ENCODE peak calls at places on chromosomes 11 and 22, in eight cellular contexts. J is HS-27A; O is iris pigment epithelial cell; I is Right ventricle myocardium superior; G is activated T-cell treated with anti-CD3 and anti-CD28 coated beads, Interleukin-2, amount 50 U/mL, for 48 hours; D is progenitor cell of endocrine pancreas; X is Caco-2; H is GM13976. B is an unnamed sample.

GRCh38 chr11:72696866-72697428 is 22.7 kb upstream of the PDE2A start:
- DNase-seq in D (no peak), G (no peak), O (no peak), H (no peak), X (no peak), J (no peak), I (peak; percentile 78), B (no peak)

GRCh38 chr22:27978317-27978716 is 59.3 kb upstream of the PITPNB start:
- DNase-seq in X (no peak), O (no peak), H (no peak), J (no peak), I (no peak), D (no peak), G (no peak), B (no peak)

GRCh38 chr11:124174001-124174400 is 9.1 kb upstream of the OR10D3 start:
- DNase-seq in O (peak; percentile 93), X (no peak), D (no peak), H (no peak), G (no peak), J (no peak), I (no peak), B (peak; percentile 85)

GRCh38 chr11:72807021-72807693 is 7.1 kb upstream of the ATG16L2 start:
- DNase-seq in H (no peak), G (no peak), J (no peak), D (no peak), O (peak; percentile 81), I (no peak), X (no peak), B (no peak)

GRCh38 chr22:32700186-32700882 is 101.2 kb upstream of the TIMP3 start:
- DNase-seq in O (no peak), D (no peak), X (no peak), J (no peak), I (peak; percentile 53), H (no peak), G (no peak), B (peak; percentile 50)

GRCh38 chr11:8310743-8311298 is 47.1 kb upstream of the LMO1 start:
- DNase-seq in J (no peak), D (no peak), X (no peak), H (no peak), O (no peak), G (no peak), I (no peak), B (no peak)

GRCh38 chr11:36088234-36088975 is 144.5 kb downstream of the LDLRAD3 start:
- DNase-seq in G (no peak), X (no peak), I (no peak), D (no peak), J (no peak), O (no peak), H (no peak), B (peak; percentile 22)

GRCh38 chr11:96265972-96266371 is 77.0 kb downstream of the MAML2 start:
- DNase-seq in I (no peak), J (no peak), X (no peak), H (no peak), D (no peak), O (no peak), G (no peak), B (no peak)

GRCh38 chr11:9568161-9568853 is 5.2 kb upstream of the WEE1 start:
- DNase-seq in X (no peak), G (no peak), I (no peak), O (no peak), D (no peak), J (no peak), H (no peak), B (no peak)

GRCh38 chr22:49166746-49167145 is 660.9 kb downstream of the BRD1 start:
- DNase-seq in I (no peak), G (no peak), X (no peak), O (no peak), D (no peak), J (no peak), H (no peak), B (no peak)

GRCh38 chr11:113384551-113384950 is 3.0 kb upstream of the ANKK1 start:
- DNase-seq in J (peak; percentile 8), O (peak; percentile 92), H (no peak), I (no peak), G (no peak), D (no peak), X (peak; percentile 90), B (peak; percentile 94)

GRCh38 chr22:24997023-24997422 is 44.5 kb downstream of the KIAA1671 start:
- DNase-seq in O (no peak), J (no peak), I (no peak), D (no peak), H (no peak), X (no peak), G (no peak), B (no peak)

GRCh38 chr11:77207019-77207485 is 79.0 kb downstream of the MYO7A start:
- DNase-seq in D (no peak), I (no peak), J (no peak), G (peak; percentile 12), H (no peak), O (no peak), X (peak; percentile 28), B (no peak)

GRCh38 chr11:92204731-92205130 is 19.9 kb upstream of the FAT3 start:
- DNase-seq in G (no peak), X (no peak), I (peak; percentile 41), J (no peak), O (no peak), H (no peak), D (no peak), B (no peak)